ENCODE peak calls at places on chromosomes 6 and 20, in seven cellular contexts. L is GM04504; P is WERI-Rb-1; B is stimulated activated CD4-positive, alpha-beta T cell treated with anti-CD3 and anti-CD28 coated beads, TNF-alpha, amount 100 ng/mL, for 24 hours; M is left lobe of liver; W is NAMALWA; Q is effector CD8-positive, alpha-beta T cell. E is an unnamed sample.

GRCh38 chr20:43586641-43587040 is 4.1 kb upstream of the IFT52 start:
- DNase-seq in M (no peak), L (no peak), Q (no peak), P (peak), W (no peak), B (no peak), E (no peak)

GRCh38 chr6:15791401-15792137 is 128.7 kb upstream of the DTNBP1 start:
- DNase-seq in P (peak), B (no peak), M (no peak), W (no peak), L (no peak), Q (no peak), E (no peak)

GRCh38 chr20:11777861-11778570 is 139.7 kb upstream of the BTBD3 start:
- DNase-seq in W (no peak), M (no peak), Q (no peak), P (no peak), L (peak), B (no peak), E (no peak)

GRCh38 chr6:134195985-134196384 is 121.9 kb downstream of the SGK1 start:
- DNase-seq in L (no peak), Q (no peak), M (no peak), W (no peak), B (no peak), P (no peak), E (no peak)

GRCh38 chr6:35505985-35506384 is 6.7 kb downstream of the TULP1 start:
- DNase-seq in L (no peak), W (no peak), P (no peak), B (no peak), Q (no peak), M (no peak), E (no peak)

GRCh38 chr20:44651507-44652373 is at the start of gene ADA:
- DNase-seq in B (no peak), W (peak), Q (peak), M (peak), P (peak), L (no peak), E (no peak)

GRCh38 chr6:111590209-111590955 is 15.3 kb downstream of the TRAF3IP2 start:
- DNase-seq in P (no peak), M (no peak), B (no peak), W (no peak), L (no peak), Q (no peak), E (no peak)

GRCh38 chr6:63804381-63804956 is 168.9 kb downstream of the PHF3 start:
- DNase-seq in W (no peak), L (peak), P (no peak), Q (no peak), M (no peak), B (no peak), E (no peak)

GRCh38 chr6:84052204-84052882 is 18.8 kb downstream of the MRAP2 start:
- DNase-seq in B (no peak), W (no peak), P (peak), Q (no peak), M (no peak), L (peak), E (no peak)

GRCh38 chr6:32604434-32604877 is 14.8 kb upstream of the HLA-DRB1 start:
- DNase-seq in L (no peak), M (no peak), P (no peak), Q (no peak), B (no peak), W (peak), E (no peak)

GRCh38 chr6:26290941-26291340 is 74.1 kb upstream of the BTN3A2 start:
- DNase-seq in W (no peak), P (no peak), M (no peak), L (no peak), Q (no peak), B (no peak), E (no peak)

GRCh38 chr20:58014628-58015315 is 213.7 kb downstream of the ANKRD60 start:
- DNase-seq in L (no peak), Q (no peak), B (no peak), W (no peak), P (no peak), M (no peak), E (no peak)

GRCh38 chr6:90442366-90442765 is 144.5 kb downstream of the MAP3K7 start:
- DNase-seq in Q (no peak), P (no peak), B (no peak), L (no peak), W (no peak), M (no peak), E (no peak)

GRCh38 chr6:89978749-89979145 is 84.5 kb downstream of the GJA10 start:
- DNase-seq in P (no peak), M (no peak), W (no peak), L (no peak), Q (no peak), B (no peak), E (no peak)

GRCh38 chr20:24718696-24719095 is 230.4 kb upstream of the CST7 start:
- DNase-seq in P (no peak), B (no peak), W (no peak), M (peak), L (no peak), Q (no peak), E (no peak)

GRCh38 chr6:44431118-44431725 is 43.7 kb downstream of the CDC5L start:
- DNase-seq in B (peak), P (peak), W (peak), Q (no peak), M (no peak), L (peak), E (peak)

GRCh38 chr6:139371421-139372253 is 2.8 kb downstream of the CITED2 start:
- DNase-seq in W (no peak), B (no peak), L (peak), P (no peak), Q (no peak), M (no peak), E (no peak)

GRCh38 chr6:25112207-25112874 is 166.8 kb upstream of the CARMIL1 start:
- DNase-seq in W (no peak), L (no peak), M (no peak), P (no peak), Q (no peak), B (no peak), E (no peak)

GRCh38 chr6:111517965-111518364 is 34.9 kb upstream of the REV3L start:
- DNase-seq in M (no peak), Q (no peak), W (no peak), B (no peak), P (no peak), L (no peak), E (no peak)

GRCh38 chr6:74284266-74284665 is 588.3 kb downstream of the CD109 start:
- DNase-seq in L (no peak), Q (no peak), B (no peak), M (no peak), P (no peak), W (no peak), E (no peak)

GRCh38 chr6:152671146-152671545 is 26.6 kb upstream of the MYCT1 start:
- DNase-seq in B (no peak), W (no peak), M (no peak), P (no peak), L (no peak), Q (no peak), E (no peak)

GRCh38 chr6:7461416-7461815 is 71.8 kb downstream of the RIOK1 start:
- DNase-seq in L (no peak), B (no peak), M (no peak), W (no peak), Q (no peak), P (no peak), E (no peak)

GRCh38 chr6:163180874-163181541 is 233.5 kb upstream of the QKI start:
- DNase-seq in Q (no peak), L (peak), P (no peak), W (peak), B (no peak), M (peak), E (no peak)